ENCODE peak calls at places on chromosomes 4 and X, in five cellular contexts. D is HepG2, E is A549, N is endothelial cell of umbilical vein, I is GM12878. L is an unnamed sample.
A peak's percentile ranks its signal among the peaks of the same experiment; 100 is the strongest.

GRCh38 chr4:101238706-101239105 is 108.6 kb downstream of the PPP3CA start:
- DNase-seq in D (no peak), E (no peak), N (peak; percentile 79), I (no peak), L (peak; percentile 50)

GRCh38 chr4:109218288-109218687 is 84.2 kb downstream of the COL25A1 start:
- DNase-seq in D (no peak), E (no peak), N (no peak), I (no peak), L (no peak)

GRCh38 chr4:172356002-172356401 is 542.8 kb downstream of the GALNTL6 start:
- DNase-seq in D (no peak), E (no peak), N (no peak), I (no peak), L (no peak)

GRCh38 chrX:27910412-27910811 is 70.8 kb downstream of the DCAF8L1 start:
- DNase-seq in D (no peak), E (no peak), N (no peak), I (no peak), L (no peak)

GRCh38 chr4:129526812-129527211 is 430.9 kb downstream of the C4orf33 start:
- DNase-seq in D (peak; percentile 8), E (no peak), N (peak; percentile 57), I (no peak), L (peak; percentile 74)

GRCh38 chrX:105307762-105308161 is 87.3 kb upstream of the TEX13A start:
- DNase-seq in D (no peak), E (no peak), N (no peak), I (no peak), L (no peak)

GRCh38 chr4:142405021-142405991 is 440.8 kb downstream of the INPP4B start:
- DNase-seq in D (no peak), E (peak; percentile 9), N (peak; percentile 75), I (peak; percentile 57), L (peak; percentile 52)

GRCh38 chrX:133563705-133564104 is 148.4 kb upstream of the GPC4 start:
- DNase-seq in D (no peak), E (no peak), N (no peak), I (no peak), L (no peak)

GRCh38 chr4:154732669-154733068 is 11.1 kb upstream of the LRAT start:
- DNase-seq in D (no peak), E (no peak), N (no peak), I (no peak), L (no peak)

GRCh38 chr4:88720749-88721428 is 23.3 kb upstream of the NAP1L5 start:
- DNase-seq in D (no peak), E (no peak), N (no peak), I (no peak), L (no peak)

GRCh38 chr4:184899261-184900134 is 73.7 kb upstream of the ACSL1 start:
- DNase-seq in D (no peak), E (no peak), N (no peak), I (no peak), L (no peak)

GRCh38 chr4:79588679-79589078 is 180.7 kb upstream of the GK2 start:
- DNase-seq in D (no peak), E (no peak), N (no peak), I (no peak), L (no peak)

GRCh38 chr4:106893395-106893881 is 142.7 kb downstream of the DKK2 start:
- DNase-seq in D (no peak), E (no peak), N (no peak), I (no peak), L (no peak)

GRCh38 chr4:85132117-85132516 is 165.6 kb upstream of the WDFY3 start:
- DNase-seq in D (no peak), E (no peak), N (no peak), I (no peak), L (no peak)

GRCh38 chr4:75484195-75484594 is 30.0 kb downstream of the RCHY1 start:
- DNase-seq in D (no peak), E (no peak), N (no peak), I (no peak), L (no peak)

GRCh38 chr4:2786152-2786671 is 6.7 kb upstream of the SH3BP2 start:
- DNase-seq in D (no peak), E (no peak), N (no peak), I (peak; percentile 38), L (peak; percentile 20)

GRCh38 chr4:20773144-20773997 is 73.1 kb downstream of the PACRGL start:
- DNase-seq in D (peak; percentile 40), E (peak; percentile 8), N (peak; percentile 81), I (no peak), L (peak; percentile 62)

GRCh38 chr4:13493793-13494192 is 9.7 kb upstream of the RAB28 start:
- DNase-seq in D (no peak), E (no peak), N (no peak), I (no peak), L (peak; percentile 94)

GRCh38 chr4:89829470-89830138 is 7.4 kb downstream of the SNCA start:
- DNase-seq in D (peak; percentile 20), E (no peak), N (no peak), I (peak; percentile 27), L (peak; percentile 45)

GRCh38 chr4:154018659-154019058 is 229.8 kb upstream of the SFRP2 start:
- DNase-seq in D (no peak), E (no peak), N (no peak), I (no peak), L (peak; percentile 11)

GRCh38 chr4:90025248-90025647 is 101.9 kb upstream of the CCSER1 start:
- DNase-seq in D (no peak), E (no peak), N (peak; percentile 44), I (no peak), L (no peak)

GRCh38 chr4:8427761-8428287 is 12.7 kb downstream of the ACOX3 start:
- DNase-seq in D (peak; percentile 76), E (no peak), N (peak; percentile 73), I (no peak), L (peak; percentile 76)

GRCh38 chrX:10901290-10901633 is 209.9 kb upstream of the HCCS start:
- DNase-seq in D (no peak), E (no peak), N (peak; percentile 34), I (no peak), L (no peak)

GRCh38 chrX:69387559-69388487 is 116.3 kb upstream of the NALF2 start:
- DNase-seq in D (peak; percentile 45), E (peak; percentile 43), N (peak; percentile 11), I (no peak), L (peak; percentile 57)

GRCh38 chr4:156778093-156778492 is 193.5 kb downstream of the PDGFC start:
- DNase-seq in D (no peak), E (no peak), N (no peak), I (no peak), L (no peak)

GRCh38 chr4:113958766-113959540 is 20.5 kb downstream of the ARSJ start:
- DNase-seq in D (peak; percentile 74), E (peak; percentile 14), N (peak; percentile 95), I (no peak), L (peak; percentile 45)

GRCh38 chr4:148026022-148026421 is 294.1 kb downstream of the ARHGAP10 start:
- DNase-seq in D (no peak), E (no peak), N (no peak), I (no peak), L (no peak)

GRCh38 chr4:123856689-123857545 is 460.3 kb downstream of the SPRY1 start:
- DNase-seq in D (peak; percentile 95), E (peak; percentile 3), N (peak; percentile 90), I (no peak), L (peak; percentile 2)

GRCh38 chr4:176660561-176660960 is 132.2 kb downstream of the VEGFC start:
- DNase-seq in D (no peak), E (peak; percentile 2), N (no peak), I (no peak), L (no peak)

GRCh38 chr4:52051615-52052474 is 741 bp downstream of the SPATA18 start:
- DNase-seq in D (peak; percentile 74), E (peak; percentile 62), N (peak; percentile 90), I (no peak), L (no peak)

GRCh38 chr4:109183851-109184345 is 118.6 kb downstream of the COL25A1 start:
- DNase-seq in D (no peak), E (no peak), N (peak; percentile 55), I (no peak), L (no peak)

GRCh38 chr4:187127456-187127855 is 403.8 kb upstream of the FAT1 start:
- DNase-seq in D (no peak), E (no peak), N (no peak), I (no peak), L (no peak)

GRCh38 chr4:118682928-118683327 is 2.3 kb upstream of the METTL14 start:
- DNase-seq in D (peak; percentile 30), E (peak; percentile 13), N (no peak), I (no peak), L (peak; percentile 62)

GRCh38 chr4:74838746-74839370 is 44.5 kb upstream of the BTC start:
- DNase-seq in D (no peak), E (no peak), N (no peak), I (no peak), L (no peak)

DNA sequence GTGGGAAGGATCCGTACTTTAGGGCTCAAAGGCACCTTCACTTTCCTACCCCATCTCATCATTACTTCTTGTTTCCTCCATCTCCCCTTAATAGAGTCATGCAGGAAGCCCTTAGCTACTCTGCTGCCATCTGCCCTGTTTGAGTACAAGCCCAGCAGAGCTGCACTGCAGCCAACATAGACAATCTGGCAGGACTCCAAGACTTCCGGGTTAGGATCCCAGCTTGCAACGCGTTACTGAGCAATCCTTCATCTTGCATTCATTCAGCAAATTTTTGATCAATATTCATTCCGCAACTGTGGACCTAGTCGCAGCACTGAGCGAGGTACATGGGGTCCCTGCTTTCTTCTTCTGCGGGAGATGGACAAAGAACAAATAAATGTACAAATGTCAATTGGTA is 344.9 kb downstream of the BCOR start:
- DNase-seq in D (no peak), E (no peak), N (peak; percentile 55), I (no peak), L (no peak)
- TF ChIP-seq MYC in D (no peak), E (no peak), N (no peak), I (no peak), L (no peak)

GRCh38 chrX:81304545-81304944 is 102.6 kb downstream of the SH3BGRL start:
- DNase-seq in D (no peak), E (no peak), N (no peak), I (no peak), L (peak; percentile 1)

GRCh38 chrX:81301877-81302276 is 100.0 kb downstream of the SH3BGRL start:
- DNase-seq in D (no peak), E (no peak), N (peak; percentile 30), I (no peak), L (no peak)

GRCh38 chrX:81308086-81308852 is 106.4 kb downstream of the SH3BGRL start:
- DNase-seq in D (no peak), E (no peak), N (no peak), I (no peak), L (peak; percentile 1)

GRCh38 chrX:81305240-81305639 is 103.3 kb downstream of the SH3BGRL start:
- DNase-seq in D (no peak), E (no peak), N (no peak), I (no peak), L (no peak)
- H3K4me3 ChIP-seq in D (no peak overlapping the region), E (no peak overlapping the region), N (no peak overlapping the region), I (no peak overlapping the region), L (no peak overlapping the region)

DNA sequence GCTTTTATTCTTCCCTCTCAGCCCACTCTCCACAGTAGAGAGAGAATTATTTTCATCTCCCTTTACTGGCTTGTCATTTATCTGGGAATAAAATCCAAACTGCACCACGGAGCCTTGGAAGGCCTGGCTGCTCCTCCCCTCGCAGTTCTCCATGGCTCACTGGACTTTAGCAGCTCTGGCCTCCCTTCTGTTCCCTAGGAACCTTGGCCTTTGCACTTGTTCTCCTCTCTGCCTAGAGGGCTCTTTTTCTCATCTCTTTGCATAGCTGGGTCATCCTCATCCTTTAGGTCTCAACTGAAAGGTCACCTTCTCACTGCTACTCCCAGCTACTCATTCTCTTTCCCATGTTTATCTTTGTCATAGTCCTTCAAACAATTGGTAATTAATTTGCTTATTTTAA is 31.3 kb upstream of the TAPT1 start:
- DNase-seq in D (peak; percentile 18), E (no peak), N (no peak), I (no peak), L (no peak)
- TF ChIP-seq MYC in D (no peak), E (no peak), N (no peak), I (no peak), L (no peak)

GRCh38 chrX:153968754-153969124 is 2.9 kb downstream of the HCFC1 start:
- DNase-seq in D (no peak), E (no peak), N (no peak), I (no peak), L (peak; percentile 74)
- H3K4me3 ChIP-seq in D (peak overlapping the region; percentile 89), E (no peak overlapping the region), N (no peak overlapping the region), I (peak overlapping the region; percentile 80), L (peak overlapping the region; percentile 90)

L was measured in NB4.